ENCODE peak calls at places on chromosomes 3 and 15, in six cellular contexts. One of them, this sample, is unnamed.

GRCh38 chr3:175426805-175427204 is 567.7 kb downstream of the NAALADL2 start:
- DNase-seq in K562: no peak
- DNase-seq in Peyer's patch: no peak
- DNase-seq in heart left ventricle: no peak
- DNase-seq in HCT116: no peak
- DNase-seq in breast epithelium: no peak
- DNase-seq in this sample: no peak

GRCh38 chr3:11642455-11643162 is 1.1 kb downstream of the VGLL4 start:
- DNase-seq in Peyer's patch: peak
- DNase-seq in heart left ventricle: peak
- DNase-seq in breast epithelium: peak
- DNase-seq in K562: peak
- DNase-seq in HCT116: peak
- DNase-seq in this sample: peak

GRCh38 chr3:179056326-179056725 is 15.3 kb downstream of the ZMAT3 start:
- DNase-seq in HCT116: no peak
- DNase-seq in breast epithelium: no peak
- DNase-seq in heart left ventricle: no peak
- DNase-seq in Peyer's patch: no peak
- DNase-seq in K562: no peak
- DNase-seq in this sample: no peak

GRCh38 chr15:70031680-70032079 is 66.0 kb downstream of the TLE3 start:
- DNase-seq in K562: no peak
- DNase-seq in heart left ventricle: no peak
- DNase-seq in breast epithelium: no peak
- DNase-seq in HCT116: no peak
- DNase-seq in Peyer's patch: no peak
- DNase-seq in this sample: no peak

GRCh38 chr3:40585381-40586016 is 60.7 kb downstream of the ZNF621 start:
- DNase-seq in K562: no peak
- DNase-seq in heart left ventricle: no peak
- DNase-seq in HCT116: no peak
- DNase-seq in Peyer's patch: no peak
- DNase-seq in breast epithelium: no peak
- DNase-seq in this sample: no peak

GRCh38 chr15:64046347-64047153 is at the start of gene DAPK2:
- DNase-seq in heart left ventricle: peak
- DNase-seq in K562: peak
- DNase-seq in breast epithelium: peak
- DNase-seq in Peyer's patch: peak
- DNase-seq in HCT116: peak
- DNase-seq in this sample: peak

GRCh38 chr15:22735781-22736180 is 50.7 kb upstream of the NIPA1 start:
- DNase-seq in breast epithelium: no peak
- DNase-seq in HCT116: no peak
- DNase-seq in Peyer's patch: no peak
- DNase-seq in heart left ventricle: no peak
- DNase-seq in K562: no peak
- DNase-seq in this sample: no peak

GRCh38 chr3:38575279-38575843 is 74.1 kb downstream of the SCN5A start:
- DNase-seq in heart left ventricle: no peak
- DNase-seq in breast epithelium: no peak
- DNase-seq in HCT116: no peak
- DNase-seq in Peyer's patch: peak
- DNase-seq in K562: no peak
- DNase-seq in this sample: no peak

GRCh38 chr3:143831208-143831607 is 17.1 kb downstream of the SLC9A9 start:
- DNase-seq in HCT116: no peak
- DNase-seq in Peyer's patch: no peak
- DNase-seq in heart left ventricle: no peak
- DNase-seq in breast epithelium: no peak
- DNase-seq in K562: no peak
- DNase-seq in this sample: no peak

GRCh38 chr15:25766421-25766820 is 96.7 kb downstream of the ATP10A start:
- DNase-seq in breast epithelium: no peak
- DNase-seq in heart left ventricle: no peak
- DNase-seq in K562: no peak
- DNase-seq in HCT116: no peak
- DNase-seq in Peyer's patch: no peak
- DNase-seq in this sample: no peak

GRCh38 chr3:45180051-45180450 is 33.9 kb upstream of the CDCP1 start:
- DNase-seq in K562: no peak
- DNase-seq in HCT116: no peak
- DNase-seq in Peyer's patch: no peak
- DNase-seq in heart left ventricle: no peak
- DNase-seq in breast epithelium: no peak
- DNase-seq in this sample: no peak

GRCh38 chr3:47429476-47430270 is 46.1 kb downstream of the SCAP start:
- DNase-seq in K562: no peak
- DNase-seq in HCT116: no peak
- DNase-seq in heart left ventricle: no peak
- DNase-seq in Peyer's patch: no peak
- DNase-seq in breast epithelium: no peak
- DNase-seq in this sample: no peak

GRCh38 chr3:139325551-139325950 is 18.3 kb upstream of the MRPS22 start:
- DNase-seq in HCT116: no peak
- DNase-seq in K562: no peak
- DNase-seq in breast epithelium: no peak
- DNase-seq in heart left ventricle: no peak
- DNase-seq in Peyer's patch: no peak
- DNase-seq in this sample: no peak

GRCh38 chr3:94937980-94938379 is 875.1 kb downstream of the NSUN3 start:
- DNase-seq in HCT116: no peak
- DNase-seq in Peyer's patch: no peak
- DNase-seq in breast epithelium: no peak
- DNase-seq in K562: peak
- DNase-seq in heart left ventricle: no peak
- DNase-seq in this sample: no peak

GRCh38 chr15:58541410-58542087 is 109.8 kb downstream of the LIPC start:
- DNase-seq in HCT116: no peak
- DNase-seq in breast epithelium: no peak
- DNase-seq in K562: no peak
- DNase-seq in Peyer's patch: peak
- DNase-seq in heart left ventricle: no peak
- DNase-seq in this sample: no peak

GRCh38 chr3:106765342-106765741 is 611.9 kb upstream of the CCDC54 start:
- DNase-seq in breast epithelium: no peak
- DNase-seq in HCT116: peak
- DNase-seq in heart left ventricle: no peak
- DNase-seq in K562: no peak
- DNase-seq in Peyer's patch: no peak
- DNase-seq in this sample: no peak

GRCh38 chr15:25707656-25708365 is 155.3 kb downstream of the ATP10A start:
- DNase-seq in Peyer's patch: peak
- DNase-seq in breast epithelium: no peak
- DNase-seq in HCT116: no peak
- DNase-seq in K562: no peak
- DNase-seq in heart left ventricle: no peak
- DNase-seq in this sample: no peak

GRCh38 chr3:53744351-53744750 is 101.9 kb downstream of the CHDH start:
- DNase-seq in HCT116: no peak
- DNase-seq in K562: no peak
- DNase-seq in heart left ventricle: no peak
- DNase-seq in breast epithelium: no peak
- DNase-seq in Peyer's patch: no peak
- DNase-seq in this sample: no peak

GRCh38 chr3:116517308-116517707 is 72.0 kb upstream of the LSAMP start:
- DNase-seq in Peyer's patch: no peak
- DNase-seq in K562: peak
- DNase-seq in heart left ventricle: no peak
- DNase-seq in breast epithelium: no peak
- DNase-seq in HCT116: no peak
- DNase-seq in this sample: no peak
- TF ChIP-seq CTCF in Peyer's patch: no peak
- TF ChIP-seq CTCF in K562: no peak
- TF ChIP-seq CTCF in heart left ventricle: no peak
- TF ChIP-seq CTCF in breast epithelium: no peak
- TF ChIP-seq CTCF in HCT116: peak
- TF ChIP-seq CTCF in this sample: no peak

DNA sequence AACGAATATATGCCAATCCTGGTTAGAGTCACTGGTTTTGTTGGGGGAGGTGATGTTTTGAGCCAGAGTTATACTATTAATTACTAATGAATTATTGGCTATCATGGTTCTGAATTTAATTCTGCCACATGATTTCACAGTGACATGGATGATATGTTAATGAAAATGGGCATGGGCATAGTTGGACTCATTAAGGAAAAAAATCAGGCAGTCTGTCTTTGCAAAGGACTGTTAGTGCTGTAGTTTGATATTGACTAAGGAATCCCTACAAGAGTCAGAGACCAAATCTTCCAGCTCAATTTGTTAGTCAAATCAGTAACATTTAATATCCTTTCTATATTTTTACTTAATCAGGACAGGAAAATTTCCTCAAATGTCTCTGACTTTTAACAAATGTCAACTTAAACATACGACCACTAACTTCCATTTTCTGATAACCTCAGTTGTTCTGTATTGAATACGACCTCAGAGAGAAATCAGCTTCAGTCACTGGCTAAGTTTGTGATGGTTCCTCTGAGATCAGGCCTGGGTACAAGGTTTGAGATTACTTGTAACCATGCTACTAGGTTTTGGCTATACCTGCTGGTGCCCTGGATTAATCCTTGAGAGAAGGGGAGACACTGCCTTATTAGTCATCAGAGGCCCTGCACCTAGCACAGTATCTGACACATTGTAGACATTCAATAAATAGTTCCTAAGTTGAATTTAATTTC is 13.3 kb downstream of the NFKBIZ start:
- DNase-seq in HCT116: no peak
- DNase-seq in Peyer's patch: no peak
- DNase-seq in K562: no peak
- DNase-seq in breast epithelium: no peak
- DNase-seq in heart left ventricle: no peak
- DNase-seq in this sample: no peak
- TF ChIP-seq POLR2A in HCT116: no peak
- TF ChIP-seq POLR2A in Peyer's patch: no peak
- TF ChIP-seq POLR2A in K562: no peak
- TF ChIP-seq POLR2A in breast epithelium: no peak
- TF ChIP-seq POLR2A in heart left ventricle: no peak
- TF ChIP-seq POLR2A in this sample: no peak

GRCh38 chr15:73518876-73519594 is 76.1 kb downstream of the REC114 start:
- DNase-seq in Peyer's patch: no peak
- DNase-seq in breast epithelium: no peak
- DNase-seq in K562: no peak
- DNase-seq in heart left ventricle: no peak
- DNase-seq in HCT116: no peak
- DNase-seq in this sample: no peak
- H3K4me3 ChIP-seq in Peyer's patch: no peak
- H3K4me3 ChIP-seq in breast epithelium: no peak
- H3K4me3 ChIP-seq in K562: no peak
- H3K4me3 ChIP-seq in heart left ventricle: no peak
- H3K4me3 ChIP-seq in HCT116: no peak
- H3K4me3 ChIP-seq in this sample: no peak

GRCh38 chr15:67385971-67386370 is 131.4 kb downstream of the IQCH start:
- DNase-seq in HCT116: no peak
- DNase-seq in Peyer's patch: no peak
- DNase-seq in breast epithelium: no peak
- DNase-seq in K562: no peak
- DNase-seq in heart left ventricle: no peak
- DNase-seq in this sample: no peak

GRCh38 chr15:67382723-67383122 is 128.1 kb downstream of the IQCH start:
- DNase-seq in heart left ventricle: no peak
- DNase-seq in breast epithelium: no peak
- DNase-seq in Peyer's patch: no peak
- DNase-seq in K562: no peak
- DNase-seq in HCT116: no peak
- DNase-seq in this sample: no peak

GRCh38 chr15:67384761-67385160 is 130.2 kb downstream of the IQCH start:
- DNase-seq in heart left ventricle: no peak
- DNase-seq in K562: no peak
- DNase-seq in Peyer's patch: no peak
- DNase-seq in breast epithelium: no peak
- DNase-seq in HCT116: no peak
- DNase-seq in this sample: no peak

GRCh38 chr15:67381416-67382045 is 126.9 kb downstream of the IQCH start:
- DNase-seq in heart left ventricle: no peak
- DNase-seq in K562: no peak
- DNase-seq in Peyer's patch: no peak
- DNase-seq in HCT116: no peak
- DNase-seq in breast epithelium: no peak
- DNase-seq in this sample: no peak

GRCh38 chr15:67383903-67384302 is 129.3 kb downstream of the IQCH start:
- DNase-seq in Peyer's patch: no peak
- DNase-seq in heart left ventricle: no peak
- DNase-seq in breast epithelium: no peak
- DNase-seq in K562: no peak
- DNase-seq in HCT116: no peak
- DNase-seq in this sample: no peak
- TF ChIP-seq CTCF in Peyer's patch: no peak
- TF ChIP-seq CTCF in heart left ventricle: no peak
- TF ChIP-seq CTCF in breast epithelium: no peak
- TF ChIP-seq CTCF in K562: peak
- TF ChIP-seq CTCF in HCT116: peak
- TF ChIP-seq CTCF in this sample: no peak

DNA sequence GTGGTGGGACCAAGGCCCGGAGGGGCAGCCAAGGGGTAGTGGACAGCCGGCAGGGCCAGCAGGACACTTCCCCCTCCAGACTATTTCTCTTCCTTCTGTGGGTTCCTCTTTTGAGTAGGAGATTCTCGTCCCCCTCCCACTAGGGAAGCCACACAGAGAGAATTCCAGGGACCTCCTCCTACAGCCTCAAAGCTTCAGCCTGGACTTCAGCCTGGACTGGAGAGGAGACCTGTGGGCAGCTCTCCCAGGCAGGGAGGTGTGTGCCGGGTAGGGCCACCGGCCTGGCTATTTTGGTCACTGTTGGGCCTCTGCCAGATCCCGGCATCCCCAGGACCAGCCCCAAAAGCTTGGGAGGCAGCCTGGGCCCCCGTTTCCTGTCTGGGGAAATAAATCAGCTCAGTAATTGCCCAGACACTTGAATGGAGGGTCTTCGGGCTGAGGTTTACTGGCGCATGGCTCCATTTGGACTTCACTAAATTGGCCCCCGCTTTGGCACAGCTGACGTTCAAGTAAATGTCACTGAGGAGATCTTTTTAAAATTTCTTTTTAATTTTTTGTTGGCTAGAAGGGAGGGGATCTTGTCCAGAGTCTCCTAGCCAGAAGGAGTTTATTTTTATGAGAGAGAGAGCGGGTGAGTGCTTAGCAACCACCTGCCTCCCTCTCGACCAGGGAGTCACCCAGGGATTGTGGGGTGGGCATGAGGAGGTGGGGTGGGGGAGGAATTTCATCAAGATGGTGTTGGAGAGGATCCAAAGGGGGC is 1.4 kb downstream of the SLC6A6 start:
- DNase-seq in breast epithelium: no peak
- DNase-seq in K562: peak
- DNase-seq in heart left ventricle: peak
- DNase-seq in Peyer's patch: peak
- DNase-seq in HCT116: no peak
- DNase-seq in this sample: peak
- TF ChIP-seq POLR2A in breast epithelium: no peak
- TF ChIP-seq POLR2A in K562: no peak
- TF ChIP-seq POLR2A in heart left ventricle: no peak
- TF ChIP-seq POLR2A in Peyer's patch: peak
- TF ChIP-seq POLR2A in HCT116: no peak
- TF ChIP-seq POLR2A in this sample: peak

This sample was measured in ovary.